ENCODE peak calls at places on chromosomes 3 and 15, in four cellular contexts. L, Q, D and C are unnamed samples.

GRCh38 chr15:91032919-91033803 is 10.8 kb upstream of the VPS33B start:
- DNase-seq in L (no peak), Q (peak), D (no peak), C (peak)

GRCh38 chr15:78837131-78837530 is 25.9 kb upstream of the ADAMTS7 start:
- DNase-seq in L (no peak), Q (no peak), D (no peak), C (no peak)

GRCh38 chr15:73697033-73697467 is 12.9 kb downstream of the CD276 start:
- DNase-seq in L (peak), Q (peak), D (peak), C (peak)

GRCh38 chr15:48309740-48310139 is 21.5 kb upstream of the DUT start:
- DNase-seq in L (no peak), Q (no peak), D (no peak), C (no peak)

GRCh38 chr3:135155791-135156190 is 360.7 kb downstream of the EPHB1 start:
- DNase-seq in L (no peak), Q (no peak), D (no peak), C (no peak)

GRCh38 chr3:6717026-6717943 is 143.6 kb upstream of the GRM7 start:
- DNase-seq in L (no peak), Q (no peak), D (no peak), C (no peak)

GRCh38 chr3:79564192-79564591 is 203.6 kb downstream of the ROBO1 start:
- DNase-seq in L (no peak), Q (no peak), D (no peak), C (no peak)

GRCh38 chr3:105401691-105402149 is 35.0 kb downstream of the ALCAM start:
- DNase-seq in L (no peak), Q (no peak), D (no peak), C (no peak)

GRCh38 chr15:68442041-68442440 is 10.1 kb upstream of the ITGA11 start:
- DNase-seq in L (no peak), Q (no peak), D (no peak), C (no peak)

GRCh38 chr3:149221783-149222517 is at the start of gene CP:
- DNase-seq in L (no peak), Q (no peak), D (no peak), C (no peak)